ENCODE peak calls at places on chromosome 17, in seven cellular contexts. A is mesothelial cell of epicardium; Z is brain microvascular endothelial cell; V is activated naive CD8-positive, alpha-beta T cell treated with anti-CD3 and anti-CD28 coated beads for 36 hours; P is HEK293T; B is EL; J is mesenchymal stem cell. S is an unnamed sample.

GRCh38 chr17:58279016-58279671 is 1.6 kb downstream of the MPO start:
- DNase-seq in A (no peak), Z (peak; percentile 18), V (no peak), P (peak; percentile 3), B (no peak), J (no peak), S (no peak)

GRCh38 chr17:42399948-42400843 is 12.0 kb upstream of the STAT3 start:
- DNase-seq in A (no peak), Z (no peak), V (no peak), P (no peak), B (no peak), J (no peak), S (peak; percentile 82)

GRCh38 chr17:13117616-13118015 is 99.8 kb upstream of the ELAC2 start:
- DNase-seq in A (no peak), Z (no peak), V (no peak), P (no peak), B (no peak), J (no peak), S (no peak)

GRCh38 chr17:58313815-58314705 is 14.5 kb downstream of the TSPOAP1 start:
- DNase-seq in A (no peak), Z (no peak), V (no peak), P (no peak), B (no peak), J (no peak), S (no peak)

GRCh38 chr17:21042434-21043295 is at the start of gene USP22:
- DNase-seq in A (no peak), Z (no peak), V (peak; percentile 54), P (peak; percentile 88), B (no peak), J (no peak), S (no peak)

GRCh38 chr17:51540151-51540550 is 279.8 kb downstream of the UTP18 start:
- DNase-seq in A (no peak), Z (no peak), V (no peak), P (no peak), B (no peak), J (no peak), S (no peak)

GRCh38 chr17:47884427-47884740 is 11.7 kb upstream of the SP2 start:
- DNase-seq in A (no peak), Z (no peak), V (no peak), P (no peak), B (no peak), J (no peak), S (no peak)

GRCh38 chr17:9239821-9240658 is 218.7 kb downstream of the NTN1 start:
- DNase-seq in A (peak; percentile 53), Z (peak; percentile 35), V (peak; percentile 74), P (peak; percentile 93), B (peak; percentile 63), J (peak; percentile 79), S (no peak)

GRCh38 chr17:45101883-45102811 is 30.2 kb downstream of the PLCD3 start:
- DNase-seq in A (no peak), Z (no peak), V (no peak), P (no peak), B (no peak), J (peak; percentile 32), S (no peak)

GRCh38 chr17:79650861-79651260 is 40.0 kb upstream of the RBFOX3 start:
- DNase-seq in A (no peak), Z (no peak), V (no peak), P (no peak), B (no peak), J (no peak), S (no peak)

GRCh38 chr17:83154311-83155127 is 75.1 kb downstream of the METRNL start:
- DNase-seq in A (no peak), Z (no peak), V (no peak), P (no peak), B (no peak), J (no peak), S (no peak)

GRCh38 chr17:31397256-31397939 is 5.9 kb downstream of the RAB11FIP4 start:
- DNase-seq in A (no peak), Z (no peak), V (no peak), P (no peak), B (no peak), J (no peak), S (no peak)

GRCh38 chr17:67223924-67224323 is 21.1 kb downstream of the HELZ start:
- DNase-seq in A (no peak), Z (no peak), V (peak; percentile 19), P (peak; percentile 54), B (no peak), J (no peak), S (peak; percentile 38)

GRCh38 chr17:49390548-49391324 is 23.9 kb downstream of the PHB1 start:
- DNase-seq in A (no peak), Z (no peak), V (no peak), P (no peak), B (peak; percentile 37), J (peak; percentile 9), S (no peak)

GRCh38 chr17:8673621-8674020 is 43.1 kb upstream of the MYH10 start:
- DNase-seq in A (no peak), Z (peak; percentile 90), V (no peak), P (no peak), B (no peak), J (peak; percentile 45), S (no peak)

GRCh38 chr17:28978016-28978415 is 26.7 kb upstream of the PHF12 start:
- DNase-seq in A (no peak), Z (no peak), V (no peak), P (no peak), B (no peak), J (no peak), S (no peak)

GRCh38 chr17:28523186-28523585 is 17.0 kb downstream of the FOXN1 start:
- DNase-seq in A (no peak), Z (no peak), V (no peak), P (no peak), B (no peak), J (no peak), S (no peak)

GRCh38 chr17:58270476-58271290 is 10.1 kb downstream of the MPO start:
- DNase-seq in A (no peak), Z (no peak), V (no peak), P (peak; percentile 12), B (no peak), J (no peak), S (no peak)

GRCh38 chr17:10729334-10730193 is at the start of gene TMEM220:
- DNase-seq in A (peak; percentile 53), Z (peak; percentile 27), V (peak; percentile 63), P (peak; percentile 38), B (peak; percentile 85), J (peak; percentile 82), S (peak; percentile 73)

GRCh38 chr17:44297975-44298374 is 10.4 kb upstream of the RUNDC3A start:
- DNase-seq in A (no peak), Z (no peak), V (no peak), P (no peak), B (no peak), J (no peak), S (no peak)

GRCh38 chr17:48492401-48493298 is 38.2 kb downstream of the HOXB1 start:
- DNase-seq in A (peak; percentile 52), Z (no peak), V (peak; percentile 76), P (peak; percentile 90), B (peak; percentile 56), J (peak; percentile 91), S (peak; percentile 25)

GRCh38 chr17:78696016-78696992 is 85.8 kb downstream of the CYTH1 start:
- DNase-seq in A (no peak), Z (no peak), V (no peak), P (no peak), B (no peak), J (no peak), S (no peak)

GRCh38 chr17:44170499-44171201 is at the start of gene ASB16:
- DNase-seq in A (no peak), Z (no peak), V (no peak), P (no peak), B (no peak), J (peak; percentile 61), S (no peak)

GRCh38 chr17:31321481-31321880 is at the start of gene EVI2A:
- DNase-seq in A (no peak), Z (peak; percentile 66), V (peak; percentile 78), P (no peak), B (peak; percentile 85), J (peak; percentile 92), S (peak; percentile 26)

S was measured in HAP-1.